ENCODE peak calls at places on chromosomes 3 and 15, in six cellular contexts. One of them, this sample, is unnamed. For H3K9me3, the result is how much of the 10 kb centered on the place peaks cover.

GRCh38 chr3:132084982-132085381 is 50.2 kb upstream of the CPNE4 start:
- DNase-seq in Peyer's patch: no peak
- DNase-seq in stomach: no peak
- DNase-seq in CD8-positive, alpha-beta T cell: no peak
- DNase-seq in transverse colon: no peak
- DNase-seq in breast epithelium: no peak
- DNase-seq in this sample: no peak

GRCh38 chr15:41675337-41675736 is 15.1 kb downstream of the MGA start:
- DNase-seq in Peyer's patch: no peak
- DNase-seq in stomach: no peak
- DNase-seq in CD8-positive, alpha-beta T cell: no peak
- DNase-seq in transverse colon: no peak
- DNase-seq in breast epithelium: no peak
- DNase-seq in this sample: no peak

GRCh38 chr3:181056276-181056675 is 66.7 kb upstream of the DNAJC19 start:
- DNase-seq in Peyer's patch: no peak
- DNase-seq in stomach: no peak
- DNase-seq in CD8-positive, alpha-beta T cell: no peak
- DNase-seq in transverse colon: no peak
- DNase-seq in breast epithelium: no peak
- DNase-seq in this sample: no peak

GRCh38 chr3:31157893-31158620 is 263.6 kb upstream of the GADL1 start:
- DNase-seq in Peyer's patch: no peak
- DNase-seq in stomach: no peak
- DNase-seq in CD8-positive, alpha-beta T cell: no peak
- DNase-seq in transverse colon: no peak
- DNase-seq in breast epithelium: no peak
- DNase-seq in this sample: no peak

GRCh38 chr3:15015456-15015855 is 49.7 kb downstream of the MRPS25 start:
- DNase-seq in Peyer's patch: no peak
- DNase-seq in stomach: no peak
- DNase-seq in CD8-positive, alpha-beta T cell: no peak
- DNase-seq in transverse colon: no peak
- DNase-seq in breast epithelium: no peak
- DNase-seq in this sample: no peak

GRCh38 chr3:9862391-9863235 is 17.4 kb downstream of the CIDEC start:
- DNase-seq in Peyer's patch: no peak
- DNase-seq in stomach: peak
- DNase-seq in CD8-positive, alpha-beta T cell: peak
- DNase-seq in transverse colon: peak
- DNase-seq in breast epithelium: no peak
- DNase-seq in this sample: no peak

GRCh38 chr15:101127503-101128076 is 124.3 kb downstream of the CHSY1 start:
- DNase-seq in Peyer's patch: peak
- DNase-seq in stomach: peak
- DNase-seq in CD8-positive, alpha-beta T cell: peak
- DNase-seq in transverse colon: peak
- DNase-seq in breast epithelium: peak
- DNase-seq in this sample: no peak

GRCh38 chr15:55255714-55256113 is 33.9 kb downstream of the RAB27A start:
- DNase-seq in Peyer's patch: no peak
- DNase-seq in stomach: no peak
- DNase-seq in CD8-positive, alpha-beta T cell: no peak
- DNase-seq in transverse colon: no peak
- DNase-seq in breast epithelium: no peak
- DNase-seq in this sample: no peak

GRCh38 chr3:113431811-113432210 is 9.5 kb downstream of the CFAP44 start:
- DNase-seq in Peyer's patch: no peak
- DNase-seq in stomach: no peak
- DNase-seq in CD8-positive, alpha-beta T cell: no peak
- DNase-seq in transverse colon: no peak
- DNase-seq in breast epithelium: no peak
- DNase-seq in this sample: no peak

GRCh38 chr3:56467108-56467507 is 1.2 kb downstream of the ERC2 start:
- DNase-seq in Peyer's patch: no peak
- DNase-seq in stomach: peak
- DNase-seq in CD8-positive, alpha-beta T cell: no peak
- DNase-seq in transverse colon: peak
- DNase-seq in breast epithelium: peak
- DNase-seq in this sample: no peak

GRCh38 chr3:108202834-108203233 is 19.4 kb downstream of the IFT57 start:
- DNase-seq in Peyer's patch: no peak
- DNase-seq in stomach: no peak
- DNase-seq in CD8-positive, alpha-beta T cell: no peak
- DNase-seq in transverse colon: peak
- DNase-seq in breast epithelium: no peak
- DNase-seq in this sample: no peak

DNA sequence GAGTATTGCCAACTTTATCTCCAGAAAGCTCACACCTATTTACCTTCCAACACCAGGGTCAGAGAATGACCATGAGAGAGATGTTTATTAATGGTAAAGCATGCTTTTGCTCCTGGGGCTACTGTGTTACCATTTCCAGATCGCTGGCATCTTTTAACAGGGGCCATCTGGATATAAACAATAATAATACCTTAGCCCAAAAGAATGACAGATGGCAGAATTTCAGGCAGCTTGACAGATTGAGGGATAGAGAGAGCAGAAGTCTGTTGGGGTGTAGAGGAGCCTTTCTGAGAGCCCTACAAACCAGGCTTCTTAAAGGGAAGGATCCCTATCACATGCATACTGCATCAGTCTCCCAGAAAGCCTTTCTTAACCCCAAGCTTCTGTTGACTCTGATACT is 17.7 kb downstream of the RBP1 start:
- DNase-seq in Peyer's patch: no peak
- DNase-seq in stomach: no peak
- DNase-seq in CD8-positive, alpha-beta T cell: no peak
- DNase-seq in transverse colon: no peak
- DNase-seq in breast epithelium: no peak
- DNase-seq in this sample: no peak
- H3K9me3 ChIP-seq in Peyer's patch: under half
- H3K9me3 ChIP-seq in stomach: under half
- H3K9me3 ChIP-seq in CD8-positive, alpha-beta T cell: under half
- H3K9me3 ChIP-seq in transverse colon: under half
- H3K9me3 ChIP-seq in breast epithelium: under half
- H3K9me3 ChIP-seq in this sample: under half

DNA sequence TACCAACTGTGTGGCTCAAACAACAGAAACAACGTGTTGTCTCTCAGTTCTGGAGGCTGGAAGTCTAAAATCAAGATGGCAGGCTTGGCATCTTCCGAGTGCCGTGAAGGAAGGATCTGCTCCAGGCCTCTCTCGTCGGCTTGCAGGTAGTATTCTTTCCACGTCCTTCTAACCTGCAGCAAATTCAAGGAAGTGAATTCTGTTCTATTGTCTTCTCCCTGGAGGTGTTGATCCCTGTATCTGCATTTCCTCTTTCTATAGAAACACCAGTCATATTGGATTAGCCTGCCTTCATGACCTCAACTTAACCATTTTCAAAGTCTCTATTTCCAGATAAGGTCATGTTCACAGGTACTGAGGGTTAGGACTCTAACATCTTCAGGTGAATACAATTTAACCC is 512.1 kb downstream of the GABRG3 start:
- DNase-seq in Peyer's patch: no peak
- DNase-seq in stomach: no peak
- DNase-seq in CD8-positive, alpha-beta T cell: no peak
- DNase-seq in transverse colon: no peak
- DNase-seq in breast epithelium: no peak
- DNase-seq in this sample: no peak
- H3K9me3 ChIP-seq in Peyer's patch: under half
- H3K9me3 ChIP-seq in stomach: under half
- H3K9me3 ChIP-seq in CD8-positive, alpha-beta T cell: under half
- H3K9me3 ChIP-seq in transverse colon: under half
- H3K9me3 ChIP-seq in breast epithelium: under half
- H3K9me3 ChIP-seq in this sample: under half

DNA sequence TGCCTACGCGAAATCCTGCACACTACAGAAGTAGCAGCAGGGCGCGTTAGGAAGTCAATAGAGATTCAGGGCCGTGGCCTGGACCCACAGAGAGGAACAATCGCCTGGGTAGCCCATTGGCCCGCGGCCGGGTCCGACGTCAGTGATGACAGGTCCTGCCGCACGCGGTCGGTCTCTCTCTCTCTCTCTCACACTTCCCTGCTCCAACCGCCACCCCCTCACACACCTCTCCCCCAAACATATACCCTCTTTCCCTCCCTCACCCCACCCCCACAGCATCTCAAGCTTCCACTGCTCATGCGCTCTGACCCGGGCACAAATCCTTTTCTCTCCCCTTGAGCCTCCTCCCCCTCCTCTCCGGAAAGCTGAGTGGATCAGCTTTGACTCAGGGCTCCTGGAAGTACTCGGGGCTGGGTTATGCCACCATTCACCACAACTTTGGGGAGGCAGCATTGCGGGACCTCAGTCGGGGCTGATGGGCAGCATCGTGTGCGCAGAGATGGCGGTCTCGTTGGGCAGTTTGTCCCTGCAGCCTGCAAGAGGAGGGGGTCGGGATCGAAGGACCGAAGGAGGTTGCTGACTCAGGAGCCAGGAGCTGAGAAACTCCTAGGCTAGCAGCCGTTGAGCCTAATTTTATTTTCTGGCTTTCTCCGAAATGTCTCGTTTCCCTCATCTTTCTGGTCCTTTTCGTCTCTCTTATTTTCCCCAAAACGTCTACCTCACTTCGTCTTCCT is 9.0 kb downstream of the ZIC4 start:
- DNase-seq in Peyer's patch: no peak
- DNase-seq in stomach: no peak
- DNase-seq in CD8-positive, alpha-beta T cell: no peak
- DNase-seq in transverse colon: no peak
- DNase-seq in breast epithelium: no peak
- DNase-seq in this sample: no peak
- H3K9me3 ChIP-seq in Peyer's patch: under half
- H3K9me3 ChIP-seq in stomach: under half
- H3K9me3 ChIP-seq in CD8-positive, alpha-beta T cell: under half
- H3K9me3 ChIP-seq in transverse colon: under half
- H3K9me3 ChIP-seq in breast epithelium: under half
- H3K9me3 ChIP-seq in this sample: under half

GRCh38 chr15:70049701-70050445 is 47.8 kb downstream of the TLE3 start:
- DNase-seq in Peyer's patch: no peak
- DNase-seq in stomach: no peak
- DNase-seq in CD8-positive, alpha-beta T cell: no peak
- DNase-seq in transverse colon: no peak
- DNase-seq in breast epithelium: no peak
- DNase-seq in this sample: no peak
- H3K9me3 ChIP-seq in Peyer's patch: under half
- H3K9me3 ChIP-seq in stomach: under half
- H3K9me3 ChIP-seq in CD8-positive, alpha-beta T cell: under half
- H3K9me3 ChIP-seq in transverse colon: under half
- H3K9me3 ChIP-seq in breast epithelium: under half
- H3K9me3 ChIP-seq in this sample: under half

GRCh38 chr15:25019434-25019833 is 64.6 kb downstream of the SNRPN start:
- DNase-seq in Peyer's patch: no peak
- DNase-seq in stomach: no peak
- DNase-seq in CD8-positive, alpha-beta T cell: no peak
- DNase-seq in transverse colon: no peak
- DNase-seq in breast epithelium: no peak
- DNase-seq in this sample: no peak
- H3K9me3 ChIP-seq in Peyer's patch: under half
- H3K9me3 ChIP-seq in stomach: half or more
- H3K9me3 ChIP-seq in CD8-positive, alpha-beta T cell: under half
- H3K9me3 ChIP-seq in transverse colon: under half
- H3K9me3 ChIP-seq in breast epithelium: half or more
- H3K9me3 ChIP-seq in this sample: under half

DNA sequence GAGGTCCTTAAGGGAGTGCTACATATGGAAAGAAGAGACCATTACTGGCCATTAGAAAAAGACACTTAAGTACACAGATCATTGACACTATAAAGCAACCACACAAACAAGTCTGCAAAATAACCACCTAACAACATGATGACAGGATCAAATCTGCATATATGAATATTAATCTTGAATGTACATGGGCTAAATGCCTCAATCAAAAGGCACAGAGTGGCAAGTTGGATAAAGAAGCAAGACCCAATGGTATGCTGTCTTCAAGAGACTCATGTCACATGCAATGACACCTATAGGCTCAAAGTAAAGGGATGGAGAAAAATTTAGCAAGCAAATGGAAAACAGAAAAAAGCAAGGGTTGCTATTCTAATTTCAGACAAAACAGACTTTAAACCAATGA is 28.4 kb upstream of the CCNL1 start:
- DNase-seq in Peyer's patch: no peak
- DNase-seq in stomach: no peak
- DNase-seq in CD8-positive, alpha-beta T cell: no peak
- DNase-seq in transverse colon: no peak
- DNase-seq in breast epithelium: no peak
- DNase-seq in this sample: no peak
- H3K9me3 ChIP-seq in Peyer's patch: under half
- H3K9me3 ChIP-seq in stomach: half or more
- H3K9me3 ChIP-seq in CD8-positive, alpha-beta T cell: under half
- H3K9me3 ChIP-seq in transverse colon: under half
- H3K9me3 ChIP-seq in breast epithelium: under half
- H3K9me3 ChIP-seq in this sample: under half

DNA sequence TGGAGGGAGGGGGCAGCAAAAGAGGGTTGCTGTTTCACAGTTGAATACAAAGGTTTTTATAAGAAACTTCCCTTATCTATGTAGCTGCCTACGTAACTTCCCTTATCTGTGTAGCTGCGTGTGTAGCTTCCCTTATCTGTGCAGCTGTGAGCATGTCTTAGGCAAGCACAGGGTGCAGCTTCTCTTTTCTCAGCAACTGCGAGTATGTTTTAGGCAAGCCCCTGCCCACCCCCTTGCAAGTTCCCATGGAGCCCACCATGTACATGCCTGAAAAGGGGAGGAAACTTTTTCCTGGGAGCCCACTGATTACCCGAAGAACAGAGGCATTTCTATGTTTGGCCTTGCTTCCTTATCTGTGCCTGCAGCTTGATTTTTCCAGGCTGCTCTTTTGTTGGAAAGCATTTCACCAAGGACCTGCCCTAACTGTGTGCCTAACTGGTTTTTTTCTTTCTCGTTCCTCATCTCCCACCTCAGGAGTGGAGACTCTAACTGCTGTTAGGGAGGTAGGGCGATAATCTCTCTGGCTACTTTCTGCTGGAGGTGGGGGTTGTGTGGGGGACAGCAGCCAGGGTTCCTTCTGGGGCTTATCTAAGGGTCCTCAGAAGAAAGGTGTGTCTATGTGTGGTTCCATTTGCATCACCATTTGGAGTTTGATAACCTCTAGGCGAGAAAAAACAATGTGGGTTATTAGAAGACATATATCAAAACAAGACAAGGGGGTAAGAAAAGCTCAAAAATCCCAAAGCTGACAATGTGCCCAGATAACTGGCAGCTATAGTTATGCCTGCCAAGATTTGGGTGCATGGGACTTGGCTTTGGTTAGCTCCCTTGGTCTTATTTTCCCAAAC is 26.0 kb downstream of the SORD start:
- DNase-seq in Peyer's patch: peak
- DNase-seq in stomach: no peak
- DNase-seq in CD8-positive, alpha-beta T cell: no peak
- DNase-seq in transverse colon: no peak
- DNase-seq in breast epithelium: no peak
- DNase-seq in this sample: no peak
- H3K9me3 ChIP-seq in Peyer's patch: under half
- H3K9me3 ChIP-seq in stomach: under half
- H3K9me3 ChIP-seq in CD8-positive, alpha-beta T cell: under half
- H3K9me3 ChIP-seq in transverse colon: under half
- H3K9me3 ChIP-seq in breast epithelium: under half
- H3K9me3 ChIP-seq in this sample: under half

GRCh38 chr3:186963636-186964035 is 33.3 kb downstream of the ST6GAL1 start:
- DNase-seq in Peyer's patch: no peak
- DNase-seq in stomach: no peak
- DNase-seq in CD8-positive, alpha-beta T cell: no peak
- DNase-seq in transverse colon: no peak
- DNase-seq in breast epithelium: no peak
- DNase-seq in this sample: no peak
- H3K9me3 ChIP-seq in Peyer's patch: under half
- H3K9me3 ChIP-seq in stomach: under half
- H3K9me3 ChIP-seq in CD8-positive, alpha-beta T cell: under half
- H3K9me3 ChIP-seq in transverse colon: under half
- H3K9me3 ChIP-seq in breast epithelium: under half
- H3K9me3 ChIP-seq in this sample: under half

This sample was measured in T-helper 17 cell.